ENCODE peak calls at places on chromosomes 16 and 17, in four cellular contexts. One of them, this sample, is unnamed.
A peak's percentile ranks its signal among the peaks of the same experiment; 100 is the strongest.

GRCh38 chr17:17509601-17510425 is 13.6 kb upstream of the RASD1 start:
- DNase-seq in Peyer's patch: no peak
- DNase-seq in transverse colon: no peak
- DNase-seq in CD8-positive, alpha-beta T cell: no peak
- DNase-seq in this sample: no peak

GRCh38 chr17:1644493-1645206 is 882 bp downstream of the SCARF1 start:
- DNase-seq in Peyer's patch: peak; percentile 61
- DNase-seq in CD8-positive, alpha-beta T cell: no peak
- DNase-seq in transverse colon: no peak
- DNase-seq in this sample: peak; percentile 44

GRCh38 chr17:75908201-75908600 is 3.5 kb upstream of the MRPL38 start:
- DNase-seq in transverse colon: peak; percentile 38
- DNase-seq in CD8-positive, alpha-beta T cell: no peak
- DNase-seq in Peyer's patch: no peak
- DNase-seq in this sample: no peak

GRCh38 chr16:46765050-46765449 is 16.9 kb upstream of the MYLK3 start:
- DNase-seq in Peyer's patch: no peak
- DNase-seq in CD8-positive, alpha-beta T cell: no peak
- DNase-seq in transverse colon: no peak
- DNase-seq in this sample: no peak

GRCh38 chr16:30777591-30778297 is 9.3 kb downstream of the ZNF629 start:
- DNase-seq in CD8-positive, alpha-beta T cell: no peak
- DNase-seq in Peyer's patch: no peak
- DNase-seq in transverse colon: no peak
- DNase-seq in this sample: no peak

GRCh38 chr16:67395105-67395457 is 1.8 kb upstream of the TPPP3 start:
- DNase-seq in Peyer's patch: no peak
- DNase-seq in CD8-positive, alpha-beta T cell: no peak
- DNase-seq in transverse colon: no peak
- DNase-seq in this sample: no peak

GRCh38 chr16:1019934-1020305 is 38.4 kb downstream of the SOX8 start:
- DNase-seq in CD8-positive, alpha-beta T cell: no peak
- DNase-seq in Peyer's patch: no peak
- DNase-seq in transverse colon: no peak
- DNase-seq in this sample: no peak

GRCh38 chr17:6495450-6496115 is 51.3 kb downstream of the PIMREG start:
- DNase-seq in CD8-positive, alpha-beta T cell: no peak
- DNase-seq in Peyer's patch: no peak
- DNase-seq in transverse colon: no peak
- DNase-seq in this sample: no peak

GRCh38 chr17:18323007-18323406 is 7.9 kb downstream of the SMCR8 start:
- DNase-seq in Peyer's patch: no peak
- DNase-seq in transverse colon: no peak
- DNase-seq in CD8-positive, alpha-beta T cell: no peak
- DNase-seq in this sample: no peak

GRCh38 chr16:68715471-68715870 is 21.6 kb upstream of the CDH1 start:
- DNase-seq in CD8-positive, alpha-beta T cell: no peak
- DNase-seq in Peyer's patch: no peak
- DNase-seq in transverse colon: peak; percentile 64
- DNase-seq in this sample: no peak

GRCh38 chr16:85995591-85996461 is 96.9 kb downstream of the IRF8 start:
- DNase-seq in CD8-positive, alpha-beta T cell: no peak
- DNase-seq in Peyer's patch: peak; percentile 51
- DNase-seq in transverse colon: no peak
- DNase-seq in this sample: no peak

GRCh38 chr16:88472637-88473205 is 19.6 kb downstream of the ZFPM1 start:
- DNase-seq in transverse colon: no peak
- DNase-seq in CD8-positive, alpha-beta T cell: no peak
- DNase-seq in Peyer's patch: no peak
- DNase-seq in this sample: no peak

GRCh38 chr17:38912221-38912813 is 13.1 kb upstream of the LASP1NB start:
- DNase-seq in transverse colon: peak; percentile 50
- DNase-seq in Peyer's patch: no peak
- DNase-seq in CD8-positive, alpha-beta T cell: peak; percentile 25
- DNase-seq in this sample: no peak

GRCh38 chr16:17483266-17483864 is 12.6 kb upstream of the XYLT1 start:
- DNase-seq in transverse colon: no peak
- DNase-seq in Peyer's patch: no peak
- DNase-seq in CD8-positive, alpha-beta T cell: no peak
- DNase-seq in this sample: no peak

GRCh38 chr17:79022507-79022991 is 1.4 kb upstream of the C1QTNF1 start:
- DNase-seq in transverse colon: no peak
- DNase-seq in CD8-positive, alpha-beta T cell: no peak
- DNase-seq in Peyer's patch: no peak
- DNase-seq in this sample: no peak

GRCh38 chr17:41654134-41654907 is 29.9 kb upstream of the KRT17 start:
- DNase-seq in CD8-positive, alpha-beta T cell: no peak
- DNase-seq in transverse colon: peak; percentile 95
- DNase-seq in Peyer's patch: no peak
- DNase-seq in this sample: no peak

GRCh38 chr16:2846511-2847310 is 11.3 kb downstream of the PRSS22 start:
- DNase-seq in CD8-positive, alpha-beta T cell: no peak
- DNase-seq in Peyer's patch: no peak
- DNase-seq in transverse colon: no peak
- DNase-seq in this sample: no peak

GRCh38 chr17:77419547-77420475 is 279.0 kb downstream of the SEC14L1 start:
- DNase-seq in Peyer's patch: no peak
- DNase-seq in transverse colon: no peak
- DNase-seq in CD8-positive, alpha-beta T cell: no peak
- DNase-seq in this sample: no peak

GRCh38 chr17:21061158-21061835 is 18.5 kb upstream of the USP22 start:
- DNase-seq in Peyer's patch: no peak
- DNase-seq in CD8-positive, alpha-beta T cell: no peak
- DNase-seq in transverse colon: no peak
- DNase-seq in this sample: no peak

GRCh38 chr16:75931970-75932369 is 205.7 kb upstream of the CPHXL start:
- DNase-seq in Peyer's patch: no peak
- DNase-seq in CD8-positive, alpha-beta T cell: no peak
- DNase-seq in transverse colon: no peak
- DNase-seq in this sample: no peak

GRCh38 chr17:78318843-78319242 is 41.0 kb downstream of the SOCS3 start:
- DNase-seq in CD8-positive, alpha-beta T cell: no peak
- DNase-seq in Peyer's patch: no peak
- DNase-seq in transverse colon: no peak
- DNase-seq in this sample: no peak

GRCh38 chr17:32854177-32854576 is 22.7 kb downstream of the MYO1D start:
- DNase-seq in CD8-positive, alpha-beta T cell: no peak
- DNase-seq in transverse colon: no peak
- DNase-seq in Peyer's patch: no peak
- DNase-seq in this sample: no peak

GRCh38 chr16:12891836-12892235 is 9.6 kb upstream of the SHISA9 start:
- DNase-seq in CD8-positive, alpha-beta T cell: no peak
- DNase-seq in Peyer's patch: no peak
- DNase-seq in transverse colon: no peak
- DNase-seq in this sample: no peak

GRCh38 chr16:30142672-30143346 is 19.8 kb upstream of the MAPK3 start:
- DNase-seq in transverse colon: no peak
- DNase-seq in CD8-positive, alpha-beta T cell: peak; percentile 52
- DNase-seq in Peyer's patch: no peak
- DNase-seq in this sample: peak; percentile 40

GRCh38 chr16:3143598-3144330 is 8.9 kb downstream of the ZNF213 start:
- DNase-seq in transverse colon: peak; percentile 79
- DNase-seq in Peyer's patch: no peak
- DNase-seq in CD8-positive, alpha-beta T cell: no peak
- DNase-seq in this sample: no peak

GRCh38 chr16:22006636-22007035 is 1.3 kb upstream of the MOSMO start:
- DNase-seq in transverse colon: no peak
- DNase-seq in Peyer's patch: no peak
- DNase-seq in CD8-positive, alpha-beta T cell: no peak
- DNase-seq in this sample: no peak

GRCh38 chr17:75806822-75807500 is 22.4 kb downstream of the UNK start:
- DNase-seq in CD8-positive, alpha-beta T cell: no peak
- DNase-seq in transverse colon: no peak
- DNase-seq in Peyer's patch: no peak
- DNase-seq in this sample: no peak

GRCh38 chr16:89827383-89828198 is 684 bp upstream of the SPIRE2 start:
- DNase-seq in transverse colon: peak; percentile 72
- DNase-seq in CD8-positive, alpha-beta T cell: no peak
- DNase-seq in Peyer's patch: no peak
- DNase-seq in this sample: no peak

GRCh38 chr17:36136031-36136430 is 32.4 kb downstream of the CCL4 start:
- DNase-seq in transverse colon: no peak
- DNase-seq in Peyer's patch: no peak
- DNase-seq in CD8-positive, alpha-beta T cell: no peak
- DNase-seq in this sample: no peak

GRCh38 chr16:81181013-81181720 is 57.3 kb upstream of the BCO1 start:
- DNase-seq in Peyer's patch: peak; percentile 34
- DNase-seq in CD8-positive, alpha-beta T cell: no peak
- DNase-seq in transverse colon: peak; percentile 63
- DNase-seq in this sample: no peak

GRCh38 chr16:53129281-53130192 is 74.7 kb downstream of the CHD9 start:
- DNase-seq in Peyer's patch: no peak
- DNase-seq in transverse colon: no peak
- DNase-seq in CD8-positive, alpha-beta T cell: no peak
- DNase-seq in this sample: no peak

GRCh38 chr17:79089720-79090502 is 15.3 kb downstream of the ENGASE start:
- DNase-seq in CD8-positive, alpha-beta T cell: no peak
- DNase-seq in Peyer's patch: no peak
- DNase-seq in transverse colon: no peak
- DNase-seq in this sample: no peak

GRCh38 chr16:68037820-68038597 is 14.9 kb downstream of the DUS2 start:
- DNase-seq in Peyer's patch: peak; percentile 33
- DNase-seq in CD8-positive, alpha-beta T cell: no peak
- DNase-seq in transverse colon: no peak
- DNase-seq in this sample: no peak

GRCh38 chr17:35376245-35376644 is 2.8 kb upstream of the SLFN11 start:
- DNase-seq in CD8-positive, alpha-beta T cell: no peak
- DNase-seq in Peyer's patch: no peak
- DNase-seq in transverse colon: no peak
- DNase-seq in this sample: no peak

DNA sequence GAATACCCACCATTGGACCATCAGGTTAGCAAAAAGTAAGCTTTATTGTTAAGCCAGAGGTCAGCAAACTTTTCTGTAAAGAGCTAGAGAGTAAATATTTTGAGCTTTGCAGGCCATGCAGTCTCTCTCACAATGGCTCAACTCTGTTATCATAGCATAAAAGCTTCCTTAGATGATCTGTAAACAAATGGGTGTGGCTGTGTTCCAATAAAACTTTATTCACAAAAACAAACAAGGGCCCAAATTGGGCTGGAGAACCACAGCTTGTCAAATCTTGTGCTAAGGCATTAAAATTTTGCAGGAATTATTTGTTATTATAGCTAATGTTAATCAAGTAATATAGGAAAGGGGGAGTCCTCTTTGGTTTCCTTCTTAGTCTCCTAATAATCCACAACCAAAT is 153.6 kb downstream of the GRIN2A start:
- DNase-seq in CD8-positive, alpha-beta T cell: no peak
- DNase-seq in transverse colon: no peak
- DNase-seq in Peyer's patch: no peak
- DNase-seq in this sample: no peak
- H3K9me3 ChIP-seq in CD8-positive, alpha-beta T cell: no peaks in the 10 kb centered on the region
- H3K9me3 ChIP-seq in transverse colon: no peaks in the 10 kb centered on the region
- H3K9me3 ChIP-seq in Peyer's patch: no peaks in the 10 kb centered on the region
- H3K9me3 ChIP-seq in this sample: no peaks in the 10 kb centered on the region

DNA sequence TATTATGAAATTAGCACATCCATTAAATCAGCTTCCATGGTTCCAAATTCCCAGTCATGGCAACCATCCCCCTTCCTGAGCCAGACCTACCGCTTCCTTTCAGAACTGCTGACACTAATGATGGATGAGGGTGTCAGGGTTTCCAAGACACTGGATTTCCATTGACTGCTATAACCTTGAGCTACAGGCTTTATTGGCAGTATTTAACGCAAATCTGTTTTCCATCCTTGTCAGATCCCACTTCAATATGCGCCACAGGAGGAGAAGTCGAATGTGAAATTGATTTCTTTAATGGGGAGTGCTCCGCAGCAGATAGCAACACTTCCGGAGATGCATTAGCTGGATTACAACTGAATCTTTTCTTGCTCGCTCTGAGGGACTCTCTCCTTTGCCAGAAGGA is 197.1 kb downstream of the HS3ST4 start:
- DNase-seq in Peyer's patch: no peak
- DNase-seq in transverse colon: no peak
- DNase-seq in CD8-positive, alpha-beta T cell: no peak
- DNase-seq in this sample: no peak
- H3K4me3 ChIP-seq in Peyer's patch: no peak overlapping the region
- H3K4me3 ChIP-seq in transverse colon: no peak overlapping the region
- H3K4me3 ChIP-seq in CD8-positive, alpha-beta T cell: no peak overlapping the region
- H3K4me3 ChIP-seq in this sample: no peak overlapping the region

DNA sequence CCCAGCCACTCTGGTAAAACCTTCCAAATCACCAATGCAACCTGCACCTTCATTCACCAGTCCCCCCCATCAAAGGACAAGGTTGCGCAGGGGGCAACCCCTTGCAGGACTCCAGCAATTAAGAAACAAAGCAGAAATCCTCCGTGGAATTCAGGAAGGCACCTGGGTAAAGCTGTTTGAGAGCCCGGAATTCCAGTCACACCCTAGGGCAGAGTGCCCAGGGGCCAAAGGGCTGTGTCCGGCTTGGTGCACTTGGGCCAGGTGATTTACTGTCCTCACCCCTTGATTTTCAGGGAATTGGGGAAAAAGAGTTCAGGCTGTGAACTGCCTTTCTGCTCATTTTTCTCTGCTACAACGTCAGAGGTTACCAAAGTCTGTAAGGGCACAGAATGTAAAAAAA is 266.6 kb upstream of the PSMD7 start:
- DNase-seq in CD8-positive, alpha-beta T cell: no peak
- DNase-seq in Peyer's patch: no peak
- DNase-seq in transverse colon: peak; percentile 56
- DNase-seq in this sample: no peak
- H3K4me1 ChIP-seq in CD8-positive, alpha-beta T cell: no peaks in the 10 kb centered on the region
- H3K4me1 ChIP-seq in Peyer's patch: no peaks in the 10 kb centered on the region
- H3K4me1 ChIP-seq in transverse colon: peaks cover 8% of the 10 kb centered on the region
- H3K4me1 ChIP-seq in this sample: no peaks in the 10 kb centered on the region

DNA sequence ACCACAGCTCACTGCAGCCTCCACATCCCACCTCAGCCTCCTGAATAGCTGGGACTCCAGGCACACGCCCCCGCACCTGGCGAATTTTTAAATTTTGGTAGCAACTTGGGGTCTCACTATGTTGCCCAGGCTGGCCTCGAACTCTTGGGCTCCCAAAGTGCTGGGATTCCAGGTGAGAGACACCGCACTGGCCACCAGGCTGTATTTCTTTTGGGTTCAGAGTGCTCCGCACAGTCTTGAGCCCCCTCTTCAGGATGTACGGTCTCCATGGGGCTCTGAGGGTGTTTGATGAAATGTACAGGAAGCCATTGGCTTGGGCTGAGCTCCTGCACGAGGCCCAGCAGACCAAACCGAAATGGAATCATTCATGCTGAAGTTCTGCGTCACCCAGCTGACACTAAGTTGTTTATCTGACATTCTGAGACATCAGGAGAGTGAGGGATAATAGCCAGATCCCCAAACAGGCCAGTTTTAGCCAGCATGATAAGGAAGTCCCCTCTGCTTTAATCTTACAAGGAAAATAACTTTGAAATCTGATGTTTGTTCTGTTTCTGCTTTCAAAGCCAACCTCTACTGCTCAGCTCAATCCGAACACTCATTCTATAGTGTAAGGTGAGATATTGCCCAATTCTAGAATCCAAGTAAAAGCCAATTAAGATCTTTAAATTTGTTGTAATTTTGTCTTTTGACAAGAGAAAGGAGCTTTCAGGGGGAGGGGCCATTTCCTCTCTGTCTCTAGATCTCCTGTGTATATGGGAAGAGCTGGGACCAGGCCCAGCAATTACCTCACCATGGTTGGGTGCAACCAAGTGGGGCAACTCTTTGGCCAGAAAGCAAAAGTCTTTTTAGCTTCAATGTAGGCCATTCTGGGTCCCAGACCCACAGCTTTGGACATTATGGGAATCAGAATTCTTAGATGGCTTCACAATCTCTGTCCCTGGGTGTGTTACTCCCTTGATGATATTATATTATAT is 23.7 kb downstream of the GPR142 start:
- DNase-seq in CD8-positive, alpha-beta T cell: no peak
- DNase-seq in transverse colon: no peak
- DNase-seq in Peyer's patch: no peak
- DNase-seq in this sample: no peak
- H3K9me3 ChIP-seq in CD8-positive, alpha-beta T cell: no peaks in the 10 kb centered on the region
- H3K9me3 ChIP-seq in transverse colon: no peaks in the 10 kb centered on the region
- H3K9me3 ChIP-seq in Peyer's patch: no peaks in the 10 kb centered on the region
- H3K9me3 ChIP-seq in this sample: no peaks in the 10 kb centered on the region